ENCODE peak calls at places on chromosomes 4 and X, in seven cellular contexts. One of them, this sample, is unnamed.

GRCh38 chr4:83149885-83150562 is 35.5 kb upstream of the PLAC8 start:
- DNase-seq in GM23338: no peak
- DNase-seq in body of pancreas: no peak
- DNase-seq in adrenal gland: no peak
- DNase-seq in PC-9: no peak
- DNase-seq in cardiac muscle cell: no peak
- DNase-seq in endothelial cell of umbilical vein: no peak
- DNase-seq in this sample: no peak

GRCh38 chr4:48699470-48699869 is 80.6 kb downstream of the FRYL start:
- DNase-seq in GM23338: no peak
- DNase-seq in body of pancreas: no peak
- DNase-seq in adrenal gland: no peak
- DNase-seq in PC-9: peak; percentile 78
- DNase-seq in cardiac muscle cell: no peak
- DNase-seq in endothelial cell of umbilical vein: no peak
- DNase-seq in this sample: no peak

GRCh38 chr4:46839128-46839527 is 69.9 kb downstream of the COX7B2 start:
- DNase-seq in GM23338: peak; percentile 61
- DNase-seq in body of pancreas: no peak
- DNase-seq in adrenal gland: no peak
- DNase-seq in PC-9: no peak
- DNase-seq in cardiac muscle cell: peak; percentile 24
- DNase-seq in endothelial cell of umbilical vein: no peak
- DNase-seq in this sample: no peak

GRCh38 chr4:41154814-41155177 is 59.5 kb downstream of the APBB2 start:
- DNase-seq in GM23338: no peak
- DNase-seq in body of pancreas: no peak
- DNase-seq in adrenal gland: no peak
- DNase-seq in PC-9: no peak
- DNase-seq in cardiac muscle cell: no peak
- DNase-seq in endothelial cell of umbilical vein: peak; percentile 70
- DNase-seq in this sample: no peak

GRCh38 chr4:85761803-85762202 is 286.9 kb downstream of the ARHGAP24 start:
- DNase-seq in GM23338: no peak
- DNase-seq in body of pancreas: peak; percentile 71
- DNase-seq in adrenal gland: peak; percentile 54
- DNase-seq in PC-9: no peak
- DNase-seq in cardiac muscle cell: no peak
- DNase-seq in endothelial cell of umbilical vein: peak; percentile 99
- DNase-seq in this sample: peak; percentile 52

GRCh38 chrX:125378205-125378604 is 58.5 kb downstream of the TEX13C start:
- DNase-seq in GM23338: peak; percentile 28
- DNase-seq in body of pancreas: no peak
- DNase-seq in adrenal gland: no peak
- DNase-seq in PC-9: no peak
- DNase-seq in cardiac muscle cell: no peak
- DNase-seq in endothelial cell of umbilical vein: no peak
- DNase-seq in this sample: no peak

GRCh38 chr4:82217986-82218715 is 155.6 kb downstream of the HNRNPD start:
- DNase-seq in GM23338: peak; percentile 54
- DNase-seq in body of pancreas: no peak
- DNase-seq in adrenal gland: no peak
- DNase-seq in PC-9: no peak
- DNase-seq in cardiac muscle cell: no peak
- DNase-seq in endothelial cell of umbilical vein: no peak
- DNase-seq in this sample: no peak

GRCh38 chr4:5215321-5215720 is 164.0 kb downstream of the STK32B start:
- DNase-seq in GM23338: no peak
- DNase-seq in body of pancreas: no peak
- DNase-seq in adrenal gland: no peak
- DNase-seq in PC-9: no peak
- DNase-seq in cardiac muscle cell: no peak
- DNase-seq in endothelial cell of umbilical vein: no peak
- DNase-seq in this sample: no peak

GRCh38 chrX:17635231-17635630 is 102.1 kb upstream of the SCML1 start:
- DNase-seq in GM23338: peak; percentile 83
- DNase-seq in body of pancreas: peak; percentile 46
- DNase-seq in adrenal gland: no peak
- DNase-seq in PC-9: no peak
- DNase-seq in cardiac muscle cell: peak; percentile 78
- DNase-seq in endothelial cell of umbilical vein: no peak
- DNase-seq in this sample: no peak

GRCh38 chrX:17631647-17632046 is 105.6 kb upstream of the SCML1 start:
- DNase-seq in GM23338: no peak
- DNase-seq in body of pancreas: no peak
- DNase-seq in adrenal gland: no peak
- DNase-seq in PC-9: no peak
- DNase-seq in cardiac muscle cell: no peak
- DNase-seq in endothelial cell of umbilical vein: no peak
- DNase-seq in this sample: no peak

GRCh38 chrX:17633546-17633945 is 103.7 kb upstream of the SCML1 start:
- DNase-seq in GM23338: no peak
- DNase-seq in body of pancreas: no peak
- DNase-seq in adrenal gland: no peak
- DNase-seq in PC-9: no peak
- DNase-seq in cardiac muscle cell: no peak
- DNase-seq in endothelial cell of umbilical vein: peak; percentile 70
- DNase-seq in this sample: no peak

GRCh38 chrX:17634542-17635207 is 102.6 kb upstream of the SCML1 start:
- DNase-seq in GM23338: no peak
- DNase-seq in body of pancreas: peak; percentile 43
- DNase-seq in adrenal gland: no peak
- DNase-seq in PC-9: no peak
- DNase-seq in cardiac muscle cell: no peak
- DNase-seq in endothelial cell of umbilical vein: no peak
- DNase-seq in this sample: no peak

GRCh38 chrX:17632942-17633341 is 104.4 kb upstream of the SCML1 start:
- DNase-seq in GM23338: no peak
- DNase-seq in body of pancreas: no peak
- DNase-seq in adrenal gland: no peak
- DNase-seq in PC-9: no peak
- DNase-seq in cardiac muscle cell: no peak
- DNase-seq in endothelial cell of umbilical vein: peak; percentile 60
- DNase-seq in this sample: no peak
- H3K27me3 ChIP-seq in GM23338: no peaks in the 10 kb centered on the region
- H3K27me3 ChIP-seq in body of pancreas: no peaks in the 10 kb centered on the region
- H3K27me3 ChIP-seq in adrenal gland: no peaks in the 10 kb centered on the region
- H3K27me3 ChIP-seq in PC-9: no peaks in the 10 kb centered on the region
- H3K27me3 ChIP-seq in cardiac muscle cell: no peaks in the 10 kb centered on the region
- H3K27me3 ChIP-seq in endothelial cell of umbilical vein: no peaks in the 10 kb centered on the region
- H3K27me3 ChIP-seq in this sample: no peaks in the 10 kb centered on the region

DNA sequence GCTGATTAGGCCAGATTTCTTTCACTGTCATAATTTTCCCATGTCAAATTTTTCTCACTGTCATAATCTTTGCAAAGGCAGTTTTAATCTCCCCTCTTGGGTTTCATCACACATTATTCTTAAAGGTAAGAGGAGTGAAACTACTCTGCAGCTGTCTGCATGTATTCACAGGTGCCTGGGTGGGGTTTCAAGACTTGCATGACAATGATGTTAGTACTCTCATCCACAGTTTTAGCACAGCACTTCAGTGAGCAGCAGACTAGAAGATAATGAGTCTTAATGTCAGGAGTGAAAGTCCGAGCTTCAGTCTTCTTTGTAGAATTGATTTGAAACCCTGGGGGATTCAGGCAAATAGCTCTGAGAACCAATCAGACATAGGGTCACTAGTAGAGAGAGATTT is 182.5 kb upstream of the GALNT7 start:
- DNase-seq in GM23338: peak; percentile 40
- DNase-seq in body of pancreas: no peak
- DNase-seq in adrenal gland: no peak
- DNase-seq in PC-9: no peak
- DNase-seq in cardiac muscle cell: no peak
- DNase-seq in endothelial cell of umbilical vein: no peak
- DNase-seq in this sample: no peak
- H3K27ac ChIP-seq in GM23338: peak overlapping the region; percentile 32
- H3K27ac ChIP-seq in body of pancreas: no peak overlapping the region
- H3K27ac ChIP-seq in adrenal gland: no peak overlapping the region
- H3K27ac ChIP-seq in PC-9: peak overlapping the region; percentile 28
- H3K27ac ChIP-seq in cardiac muscle cell: no peak overlapping the region
- H3K27ac ChIP-seq in endothelial cell of umbilical vein: no peak overlapping the region
- H3K27ac ChIP-seq in this sample: no peak overlapping the region

DNA sequence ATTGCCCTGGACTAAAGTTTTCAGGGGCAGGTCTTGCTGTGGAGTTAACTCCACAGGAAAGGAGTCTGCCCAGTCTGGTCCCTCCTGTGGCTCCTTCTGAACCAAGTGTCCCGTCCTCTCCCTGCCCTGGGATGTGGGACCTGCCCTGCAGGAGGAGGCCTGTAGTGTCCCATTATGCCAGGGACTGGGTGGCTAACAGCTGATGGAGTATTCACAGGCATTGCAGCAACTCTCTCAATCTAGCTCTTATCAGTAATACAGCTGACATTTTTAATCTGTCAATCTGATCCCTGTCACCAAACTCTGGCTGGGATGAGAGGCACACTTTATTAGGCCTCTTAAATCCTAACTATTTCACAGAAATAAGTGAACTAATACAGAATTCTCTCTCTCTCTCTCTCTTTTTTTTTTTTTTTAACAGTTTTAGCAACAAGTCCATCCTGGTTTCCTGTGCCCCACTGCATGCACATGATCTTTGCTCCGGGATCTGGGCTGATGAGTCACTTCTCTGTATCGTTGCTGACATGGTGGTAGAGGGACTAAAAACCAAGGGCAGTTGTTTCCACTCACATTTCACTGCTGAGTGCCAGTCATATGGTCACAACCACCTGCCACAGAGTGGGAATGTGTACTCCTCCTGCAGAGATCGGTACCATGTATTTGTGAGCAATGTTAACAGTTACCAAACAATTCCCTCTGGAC is 39.1 kb downstream of the HAND2 start:
- DNase-seq in GM23338: no peak
- DNase-seq in body of pancreas: no peak
- DNase-seq in adrenal gland: no peak
- DNase-seq in PC-9: no peak
- DNase-seq in cardiac muscle cell: no peak
- DNase-seq in endothelial cell of umbilical vein: peak; percentile 67
- DNase-seq in this sample: peak; percentile 26
- H3K27me3 ChIP-seq in GM23338: peaks cover 48% of the 10 kb centered on the region
- H3K27me3 ChIP-seq in body of pancreas: no peaks in the 10 kb centered on the region
- H3K27me3 ChIP-seq in adrenal gland: peaks cover 13% of the 10 kb centered on the region
- H3K27me3 ChIP-seq in PC-9: no peaks in the 10 kb centered on the region
- H3K27me3 ChIP-seq in cardiac muscle cell: no peaks in the 10 kb centered on the region
- H3K27me3 ChIP-seq in endothelial cell of umbilical vein: peaks cover 11% of the 10 kb centered on the region
- H3K27me3 ChIP-seq in this sample: peaks cover 6% of the 10 kb centered on the region

GRCh38 chr4:8269535-8270417 is at the start of gene HTRA3:
- DNase-seq in GM23338: peak; percentile 74
- DNase-seq in body of pancreas: no peak
- DNase-seq in adrenal gland: no peak
- DNase-seq in PC-9: no peak
- DNase-seq in cardiac muscle cell: peak; percentile 73
- DNase-seq in endothelial cell of umbilical vein: peak; percentile 51
- DNase-seq in this sample: peak; percentile 7
- H3K27ac ChIP-seq in GM23338: no peak within 1 kb of the TSS
- H3K27ac ChIP-seq in body of pancreas: no peak within 1 kb of the TSS
- H3K27ac ChIP-seq in adrenal gland: no peak within 1 kb of the TSS
- H3K27ac ChIP-seq in PC-9: no peak within 1 kb of the TSS
- H3K27ac ChIP-seq in cardiac muscle cell: no peak within 1 kb of the TSS
- H3K27ac ChIP-seq in endothelial cell of umbilical vein: no peak within 1 kb of the TSS
- H3K27ac ChIP-seq in this sample: no peak within 1 kb of the TSS

DNA sequence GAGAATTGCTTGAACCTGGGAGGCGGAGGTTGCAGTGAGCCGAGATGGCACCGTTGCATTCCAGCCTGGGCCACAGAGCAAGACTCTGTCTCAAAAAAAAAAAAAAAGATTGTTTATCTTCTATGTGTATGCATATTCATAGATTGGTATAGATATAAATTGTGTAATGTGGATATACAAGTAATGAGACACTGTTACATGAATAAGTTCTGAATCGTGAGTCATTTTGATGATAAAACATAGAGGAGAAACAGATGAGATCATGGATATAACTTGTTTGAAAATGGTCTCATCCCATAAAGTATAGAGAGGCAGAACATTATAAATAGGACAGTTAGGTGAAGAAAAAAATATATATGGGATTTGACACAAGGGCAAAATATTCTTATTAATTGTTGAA is 628.0 kb downstream of the IL1RAPL1 start:
- DNase-seq in GM23338: no peak
- DNase-seq in body of pancreas: no peak
- DNase-seq in adrenal gland: no peak
- DNase-seq in PC-9: no peak
- DNase-seq in cardiac muscle cell: no peak
- DNase-seq in endothelial cell of umbilical vein: no peak
- DNase-seq in this sample: no peak
- H3K27me3 ChIP-seq in GM23338: peaks cover 23% of the 10 kb centered on the region
- H3K27me3 ChIP-seq in body of pancreas: no peaks in the 10 kb centered on the region
- H3K27me3 ChIP-seq in adrenal gland: peaks cover 4% of the 10 kb centered on the region
- H3K27me3 ChIP-seq in PC-9: no peaks in the 10 kb centered on the region
- H3K27me3 ChIP-seq in cardiac muscle cell: no peaks in the 10 kb centered on the region
- H3K27me3 ChIP-seq in endothelial cell of umbilical vein: no peaks in the 10 kb centered on the region
- H3K27me3 ChIP-seq in this sample: no peaks in the 10 kb centered on the region

DNA sequence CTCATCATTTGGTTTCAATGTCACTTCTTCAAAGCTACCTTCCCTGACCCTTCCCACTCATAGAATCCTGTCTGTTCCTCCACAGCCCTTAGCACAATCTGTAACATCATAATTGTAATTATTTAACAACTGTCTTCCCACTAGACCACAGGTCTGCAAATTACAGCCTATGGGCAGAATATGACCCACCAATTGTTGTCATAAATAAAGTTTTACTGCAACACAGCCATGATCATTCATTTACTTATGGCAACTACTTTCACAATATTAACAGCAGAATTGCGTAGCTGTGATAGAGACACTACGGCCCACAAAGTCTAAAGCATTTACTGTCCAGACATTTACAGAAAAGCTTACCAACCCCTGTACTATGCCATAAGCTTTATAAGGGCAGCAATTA is 15.9 kb downstream of the USP46 start:
- DNase-seq in GM23338: no peak
- DNase-seq in body of pancreas: no peak
- DNase-seq in adrenal gland: no peak
- DNase-seq in PC-9: no peak
- DNase-seq in cardiac muscle cell: no peak
- DNase-seq in endothelial cell of umbilical vein: no peak
- DNase-seq in this sample: no peak
- H3K27ac ChIP-seq in GM23338: no peak overlapping the region
- H3K27ac ChIP-seq in body of pancreas: no peak overlapping the region
- H3K27ac ChIP-seq in adrenal gland: no peak overlapping the region
- H3K27ac ChIP-seq in PC-9: no peak overlapping the region
- H3K27ac ChIP-seq in cardiac muscle cell: no peak overlapping the region
- H3K27ac ChIP-seq in endothelial cell of umbilical vein: no peak overlapping the region
- H3K27ac ChIP-seq in this sample: no peak overlapping the region

GRCh38 chr4:174209296-174209695 is 74.2 kb downstream of the FBXO8 start:
- DNase-seq in GM23338: no peak
- DNase-seq in body of pancreas: no peak
- DNase-seq in adrenal gland: no peak
- DNase-seq in PC-9: no peak
- DNase-seq in cardiac muscle cell: no peak
- DNase-seq in endothelial cell of umbilical vein: no peak
- DNase-seq in this sample: no peak
- H3K27me3 ChIP-seq in GM23338: peaks cover 61% of the 10 kb centered on the region
- H3K27me3 ChIP-seq in body of pancreas: peaks cover 22% of the 10 kb centered on the region
- H3K27me3 ChIP-seq in adrenal gland: peaks cover 30% of the 10 kb centered on the region
- H3K27me3 ChIP-seq in PC-9: no peaks in the 10 kb centered on the region
- H3K27me3 ChIP-seq in cardiac muscle cell: peaks cover 49% of the 10 kb centered on the region
- H3K27me3 ChIP-seq in endothelial cell of umbilical vein: peaks cover 37% of the 10 kb centered on the region
- H3K27me3 ChIP-seq in this sample: peaks cover 16% of the 10 kb centered on the region